ENCODE peak calls at places on chromosomes 11 and 22, in ten cellular contexts. B is heart left ventricle; X is body of pancreas; O is RWPE2; Y is HCT116; P is Panc1; V is CD8-positive, alpha-beta T cell; K is pancreas; C is A549; A is mucosa of descending colon. J is an unnamed sample.

GRCh38 chr22:20563464-20563906 is 56.1 kb downstream of the MED15 start:
- ATAC-seq in P (no peak), K (no peak), X (no peak), C (no peak), Y (no peak), B (no peak), V (no peak), O (no peak), A (no peak), J (no peak)

GRCh38 chr11:117919326-117920275 is 9.6 kb downstream of the TMPRSS13 start:
- ATAC-seq in P (peak; percentile 19), Y (no peak), V (no peak), B (no peak), X (peak; percentile 49), O (peak; percentile 30), C (no peak), A (peak; percentile 63), K (peak; percentile 68), J (no peak)

GRCh38 chr11:390175-390574 is 3.8 kb upstream of the PKP3 start:
- ATAC-seq in P (no peak), B (no peak), C (no peak), X (no peak), O (no peak), A (no peak), K (no peak), V (no peak), Y (no peak), J (no peak)

GRCh38 chr11:6233984-6234313 is 487 bp downstream of the FHIP1B start:
- ATAC-seq in V (no peak), B (no peak), C (peak; percentile 7), A (peak; percentile 0), K (no peak), Y (peak; percentile 1), X (no peak), O (peak; percentile 3), P (peak; percentile 4), J (no peak)

GRCh38 chr11:35009941-35010337 is 93.5 kb downstream of the PDHX start:
- ATAC-seq in V (no peak), B (no peak), X (peak; percentile 9), C (peak; percentile 76), P (peak; percentile 85), K (peak; percentile 22), Y (peak; percentile 56), O (peak; percentile 4), A (peak; percentile 41), J (no peak)

GRCh38 chr11:36500315-36500721 is 9.8 kb downstream of the TRAF6 start:
- ATAC-seq in P (no peak), K (peak; percentile 74), V (no peak), O (peak; percentile 99), C (peak; percentile 96), Y (peak; percentile 52), A (peak; percentile 99), X (peak; percentile 51), B (peak; percentile 95), J (no peak)

GRCh38 chr11:76602431-76602861 is 68.1 kb downstream of the LRRC32 start:
- ATAC-seq in P (no peak), O (no peak), C (no peak), X (no peak), B (peak; percentile 39), A (peak; percentile 88), Y (no peak), K (no peak), V (no peak), J (peak; percentile 70)

GRCh38 chr22:38834991-38835390 is 8.8 kb downstream of the NPTXR start:
- ATAC-seq in V (no peak), C (no peak), P (no peak), K (peak; percentile 42), B (no peak), X (no peak), O (no peak), A (no peak), Y (no peak), J (no peak)

GRCh38 chr11:88384678-88385015 is 47.1 kb upstream of the CTSC start:
- ATAC-seq in P (peak; percentile 72), K (no peak), O (no peak), C (peak; percentile 83), X (no peak), A (no peak), Y (no peak), B (no peak), V (no peak), J (no peak)

DNA sequence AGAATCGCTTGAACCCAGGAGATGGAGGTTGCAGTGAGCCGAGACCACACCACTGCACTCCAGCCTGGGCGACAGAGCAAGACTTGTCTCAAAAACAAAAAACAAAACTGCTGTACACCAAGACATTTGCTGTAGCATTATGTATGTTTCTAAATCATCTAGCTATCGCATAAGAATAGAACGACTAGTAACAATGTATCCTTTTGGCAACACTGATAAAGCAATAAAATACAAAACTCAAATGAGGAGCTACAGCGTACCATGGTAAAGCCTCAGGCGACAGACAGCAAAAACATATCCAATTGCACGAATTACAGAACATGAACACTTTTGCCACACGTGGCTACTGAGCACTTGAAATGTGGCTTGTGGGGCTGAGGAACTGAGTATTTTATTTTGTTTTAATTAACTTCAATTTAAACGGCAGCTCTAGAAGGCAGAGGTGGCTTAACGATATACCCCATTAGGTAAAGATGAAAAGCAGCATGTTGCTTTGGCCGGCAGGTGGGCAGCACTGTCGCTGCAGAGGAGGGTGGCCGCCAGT is 2.3 kb downstream of the TUBGCP6 start:
- ATAC-seq in C (no peak), O (no peak), A (no peak), V (no peak), K (no peak), P (no peak), B (no peak), Y (no peak), X (no peak), J (no peak)
- H3K4me1 ChIP-seq in C (peaks cover 21% of the 10 kb centered on the region), O (peaks cover 8% of the 10 kb centered on the region), A (peaks cover 42% of the 10 kb centered on the region), V (peaks cover 45% of the 10 kb centered on the region), K (peaks cover 10% of the 10 kb centered on the region), P (no peaks in the 10 kb centered on the region), B (peaks cover 39% of the 10 kb centered on the region), Y (peaks cover 41% of the 10 kb centered on the region), X (peaks cover 39% of the 10 kb centered on the region), J (no peaks in the 10 kb centered on the region)

GRCh38 chr11:100445231-100445735 is 241.8 kb upstream of the ARHGAP42 start:
- ATAC-seq in B (peak; percentile 91), K (peak; percentile 93), V (no peak), A (no peak), O (no peak), P (peak; percentile 48), X (peak; percentile 96), Y (no peak), C (no peak), J (no peak)
- H3K9me3 ChIP-seq in B (no peaks in the 10 kb centered on the region), K (no peaks in the 10 kb centered on the region), V (no peaks in the 10 kb centered on the region), A (peaks cover 5% of the 10 kb centered on the region), O (no peaks in the 10 kb centered on the region), P (no peaks in the 10 kb centered on the region), X (no peaks in the 10 kb centered on the region), Y (no peaks in the 10 kb centered on the region), C (no peaks in the 10 kb centered on the region), J (no peaks in the 10 kb centered on the region)

GRCh38 chr11:1747753-1748466 is 2.5 kb downstream of the IFITM10 start:
- ATAC-seq in V (no peak), C (no peak), Y (no peak), K (no peak), P (no peak), X (no peak), A (no peak), B (no peak), O (no peak), J (no peak)
- TF ChIP-seq CTCF in V (no peak), C (no peak), Y (no peak), K (no peak), P (no peak), X (no peak), A (no peak), B (no peak), O (no peak), J (no peak)

GRCh38 chr22:26610983-26611382 is 6.8 kb downstream of the CRYBB1 start:
- ATAC-seq in O (peak; percentile 15), Y (no peak), K (no peak), V (no peak), B (no peak), C (no peak), X (no peak), A (peak; percentile 26), P (no peak), J (no peak)
- H3K4me1 ChIP-seq in O (peaks cover 13% of the 10 kb centered on the region), Y (no peaks in the 10 kb centered on the region), K (no peaks in the 10 kb centered on the region), V (peaks cover 27% of the 10 kb centered on the region), B (no peaks in the 10 kb centered on the region), C (no peaks in the 10 kb centered on the region), X (no peaks in the 10 kb centered on the region), A (no peaks in the 10 kb centered on the region), P (no peaks in the 10 kb centered on the region), J (no peaks in the 10 kb centered on the region)

GRCh38 chr22:48530666-48531065 is 1297.0 kb downstream of the BRD1 start:
- ATAC-seq in C (no peak), O (no peak), K (no peak), A (no peak), P (no peak), V (no peak), B (no peak), X (no peak), Y (no peak), J (no peak)
- H3K9me3 ChIP-seq in C (no peaks in the 10 kb centered on the region), O (no peaks in the 10 kb centered on the region), K (no peaks in the 10 kb centered on the region), A (no peaks in the 10 kb centered on the region), P (no peaks in the 10 kb centered on the region), V (no peaks in the 10 kb centered on the region), B (no peaks in the 10 kb centered on the region), X (no peaks in the 10 kb centered on the region), Y (no peaks in the 10 kb centered on the region), J (no peaks in the 10 kb centered on the region)

GRCh38 chr11:58900479-58901420 is 38.5 kb upstream of the GLYATL1 start:
- ATAC-seq in V (no peak), K (peak; percentile 98), Y (peak; percentile 99), O (peak; percentile 69), X (peak; percentile 93), P (peak; percentile 80), B (no peak), A (peak; percentile 94), C (peak; percentile 87), J (no peak)
- TF ChIP-seq CTCF in V (no peak), K (peak; percentile 48), Y (peak; percentile 79), O (peak; percentile 52), X (peak; percentile 42), P (peak; percentile 74), B (peak; percentile 30), A (peak; percentile 43), C (peak; percentile 44), J (no peak)

DNA sequence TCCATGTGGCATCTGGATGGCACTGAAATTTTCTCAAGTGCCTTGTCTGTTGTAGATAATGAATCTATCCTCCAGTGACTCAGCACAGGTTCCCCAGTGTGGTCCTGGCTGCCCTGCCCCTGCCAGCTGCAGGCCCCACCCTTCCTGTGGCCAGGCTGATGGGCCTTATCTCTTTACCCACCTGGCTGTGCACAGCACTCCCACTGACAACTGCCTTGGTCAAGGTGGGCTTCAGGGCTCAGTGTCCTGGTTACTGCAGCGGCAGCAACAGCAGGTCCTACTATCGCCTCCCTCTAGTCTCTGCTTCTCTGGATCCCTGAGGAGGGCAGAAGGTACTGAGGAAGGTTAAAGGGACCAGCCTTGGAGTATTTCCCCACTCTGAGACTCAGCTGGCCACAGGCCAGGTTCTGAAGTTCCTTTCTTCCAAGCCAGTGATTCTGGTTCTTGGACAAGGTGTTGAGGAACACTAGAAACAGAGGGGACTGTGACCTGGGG is 3.1 kb downstream of the HMBS start:
- ATAC-seq in O (no peak), C (no peak), K (no peak), A (no peak), V (no peak), X (no peak), P (no peak), B (no peak), Y (no peak), J (no peak)
- H3K4me1 ChIP-seq in O (peaks cover 12% of the 10 kb centered on the region), C (peaks cover 37% of the 10 kb centered on the region), K (no peaks in the 10 kb centered on the region), A (peaks cover 19% of the 10 kb centered on the region), V (peaks cover 19% of the 10 kb centered on the region), X (peaks cover 25% of the 10 kb centered on the region), P (peaks cover 17% of the 10 kb centered on the region), B (peaks cover 10% of the 10 kb centered on the region), Y (peaks cover 40% of the 10 kb centered on the region), J (peaks cover 29% of the 10 kb centered on the region)